ENCODE peak calls at places on chromosome 7, in four cellular contexts. L is PC-3, M is GM23248, R is hepatocyte. O is an unnamed sample.
A peak's percentile ranks its signal among the peaks of the same experiment; 100 is the strongest.

GRCh38 chr7:152511736-152512135 is 75.9 kb upstream of the KMT2C start:
- DNase-seq in M (no peak), R (no peak), L (no peak), O (no peak)

GRCh38 chr7:1413936-1414639 is 45.2 kb downstream of the MICALL2 start:
- DNase-seq in R (no peak), L (no peak), M (no peak), O (no peak)

GRCh38 chr7:94923412-94923811 is 16.0 kb downstream of the PPP1R9A start:
- DNase-seq in M (no peak), R (no peak), L (no peak), O (peak; percentile 38)

GRCh38 chr7:95113590-95113989 is 206.2 kb downstream of the PPP1R9A start:
- DNase-seq in L (no peak), M (no peak), R (no peak), O (no peak)

GRCh38 chr7:88664630-88665233 is 94.8 kb upstream of the ZNF804B start:
- DNase-seq in L (peak; percentile 15), M (peak; percentile 43), R (peak; percentile 22), O (no peak)

GRCh38 chr7:50056131-50056530 is 36.9 kb downstream of the ZPBP start:
- DNase-seq in R (no peak), M (no peak), L (no peak), O (no peak)

GRCh38 chr7:47771301-47771989 is 176.8 kb downstream of the PKD1L1 start:
- DNase-seq in M (peak; percentile 78), R (no peak), L (no peak), O (no peak)

GRCh38 chr7:126803060-126803665 is 449.6 kb downstream of the GRM8 start:
- DNase-seq in L (peak; percentile 78), R (peak; percentile 85), M (peak; percentile 74), O (peak; percentile 65)

GRCh38 chr7:88268858-88269257 is 37.8 kb downstream of the STEAP4 start:
- DNase-seq in L (no peak), R (no peak), M (no peak), O (no peak)

GRCh38 chr7:4700577-4701235 is 18.6 kb downstream of the FOXK1 start:
- DNase-seq in M (peak; percentile 96), L (no peak), R (peak; percentile 65), O (no peak)

GRCh38 chr7:17690030-17690429 is 250.3 kb downstream of the SNX13 start:
- DNase-seq in L (peak; percentile 61), R (no peak), M (peak; percentile 90), O (no peak)

GRCh38 chr7:95011156-95011928 is 103.9 kb downstream of the PPP1R9A start:
- DNase-seq in M (peak; percentile 87), L (peak; percentile 89), R (no peak), O (no peak)

GRCh38 chr7:50824882-50825281 is 42.2 kb upstream of the GRB10 start:
- DNase-seq in M (peak; percentile 58), R (no peak), L (peak; percentile 73), O (no peak)

GRCh38 chr7:82376739-82377138 is 66.8 kb downstream of the CACNA2D1 start:
- DNase-seq in M (no peak), R (no peak), L (no peak), O (no peak)

GRCh38 chr7:107180378-107180777 is 11.6 kb downstream of the HBP1 start:
- DNase-seq in M (peak; percentile 62), R (peak; percentile 72), L (peak; percentile 53), O (no peak)

GRCh38 chr7:17640730-17641377 is 299.4 kb downstream of the SNX13 start:
- DNase-seq in L (peak; percentile 64), M (peak; percentile 52), R (peak; percentile 42), O (peak; percentile 35)

GRCh38 chr7:17947606-17948005 is 7.3 kb upstream of the SNX13 start:
- DNase-seq in M (no peak), L (no peak), R (no peak), O (no peak)

GRCh38 chr7:114889646-114890285 is 32.1 kb upstream of the MDFIC start:
- DNase-seq in M (peak; percentile 99), R (peak; percentile 80), L (peak; percentile 87), O (no peak)

GRCh38 chr7:77258593-77258992 is 59.0 kb upstream of the FGL2 start:
- DNase-seq in R (no peak), L (no peak), M (no peak), O (no peak)
- TF ChIP-seq EZH2phosphoT487 in R (no peak), L (no peak), M (no peak), O (no peak)

GRCh38 chr7:101519324-101520017 is 109.6 kb downstream of the MYL10 start:
- DNase-seq in M (peak; percentile 69), R (peak; percentile 55), L (peak; percentile 6), O (no peak)
- H3K4me2 ChIP-seq in M (no peak overlapping the region), R (no peak overlapping the region), L (no peak overlapping the region), O (no peak overlapping the region)

GRCh38 chr7:73304071-73304470 is 4.6 kb downstream of the NSUN5 start:
- DNase-seq in R (no peak), M (no peak), L (no peak), O (no peak)

GRCh38 chr7:73303546-73303945 is 5.1 kb downstream of the NSUN5 start:
- DNase-seq in L (no peak), R (no peak), M (no peak), O (no peak)

GRCh38 chr7:73308665-73309214 is at the start of gene NSUN5:
- DNase-seq in R (peak; percentile 88), L (peak; percentile 75), M (peak; percentile 77), O (peak; percentile 97)

GRCh38 chr7:73308074-73308664 is 457 bp downstream of the NSUN5 start:
- DNase-seq in M (peak; percentile 36), R (peak; percentile 36), L (peak; percentile 19), O (no peak)

DNA sequence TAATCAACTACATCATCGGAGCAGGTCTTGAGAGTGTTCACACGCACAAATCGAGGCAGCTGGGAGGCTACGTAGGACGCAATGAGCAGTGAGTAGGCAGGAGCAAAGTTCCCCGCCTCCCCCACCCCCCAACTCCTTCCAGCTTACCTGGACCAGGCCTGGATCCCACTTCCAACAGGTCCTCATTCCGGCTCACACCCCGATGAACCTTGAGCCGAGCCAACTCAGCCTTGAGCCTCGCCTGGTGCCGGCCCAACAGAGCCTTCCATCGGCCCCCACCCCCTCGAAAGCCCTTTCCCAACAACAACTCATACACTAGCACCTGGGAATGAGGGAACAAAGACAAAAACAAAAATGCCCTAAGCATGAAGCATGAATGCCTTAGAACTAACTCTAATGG is 1.2 kb downstream of the NSUN5 start:
- DNase-seq in M (no peak), R (no peak), L (no peak), O (no peak)
- TF ChIP-seq EZH2phosphoT487 in M (no peak), R (no peak), L (no peak), O (no peak)

GRCh38 chr7:31882187-31882586 is 188.0 kb downstream of the PDE1C start:
- DNase-seq in M (peak; percentile 44), R (no peak), L (no peak), O (no peak)

GRCh38 chr7:31887006-31887405 is 183.2 kb downstream of the PDE1C start:
- DNase-seq in M (no peak), R (no peak), L (no peak), O (no peak)

GRCh38 chr7:31878875-31879274 is 191.3 kb downstream of the PDE1C start:
- DNase-seq in M (no peak), L (no peak), R (no peak), O (no peak)

GRCh38 chr7:31885160-31885559 is 185.0 kb downstream of the PDE1C start:
- DNase-seq in R (no peak), M (no peak), L (no peak), O (no peak)

GRCh38 chr7:31883761-31884164 is 186.4 kb downstream of the PDE1C start:
- DNase-seq in M (peak; percentile 88), R (no peak), L (peak; percentile 77), O (no peak)
- H3K4me2 ChIP-seq in M (peak overlapping the region; percentile 47), R (no peak overlapping the region), L (peak overlapping the region; percentile 37), O (no peak overlapping the region)

GRCh38 chr7:157687158-157687557 is 350.4 kb downstream of the DNAJB6 start:
- DNase-seq in L (peak; percentile 11), M (no peak), R (no peak), O (no peak)
- TF ChIP-seq EZH2phosphoT487 in L (no peak), M (no peak), R (no peak), O (no peak)

DNA sequence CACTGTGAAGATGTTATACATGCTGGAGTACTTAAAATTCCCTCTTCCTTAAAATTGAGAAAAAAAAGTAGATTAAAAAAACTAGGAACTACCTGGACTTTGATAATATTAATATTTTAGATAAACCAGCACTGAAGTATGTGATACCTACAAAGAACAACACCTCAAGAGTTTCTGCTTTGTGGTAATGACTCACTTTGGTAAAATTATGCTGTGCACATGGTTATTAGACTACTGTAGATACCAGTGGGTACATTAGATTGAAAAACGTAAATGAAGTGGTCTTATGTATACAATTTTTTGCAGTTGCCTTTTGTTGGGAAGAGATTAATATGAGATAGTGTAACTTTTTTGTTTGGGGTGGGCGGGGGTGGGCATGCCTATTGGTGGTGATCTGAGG is 321.4 kb downstream of the AUTS2 start:
- DNase-seq in R (no peak), M (no peak), L (no peak), O (no peak)
- H3K4me2 ChIP-seq in R (no peak overlapping the region), M (no peak overlapping the region), L (no peak overlapping the region), O (no peak overlapping the region)